ENCODE peak calls at places on chromosome 10, in six cellular contexts. One of them, this sample, is unnamed.
A peak's percentile ranks its signal among the peaks of the same experiment; 100 is the strongest.

GRCh38 chr10:94292448-94293118 is 70.2 kb downstream of the NOC3L start:
- DNase-seq in naive thymus-derived CD8-positive, alpha-beta T cell: no peak
- DNase-seq in lung microvascular endothelial cell: peak; percentile 61
- DNase-seq in glutamatergic neuron: no peak
- DNase-seq in heart left ventricle: peak; percentile 62
- DNase-seq in COR-L47: no peak
- DNase-seq in this sample: no peak

GRCh38 chr10:64170791-64171190 is 649.6 kb downstream of the REEP3 start:
- DNase-seq in naive thymus-derived CD8-positive, alpha-beta T cell: no peak
- DNase-seq in lung microvascular endothelial cell: no peak
- DNase-seq in glutamatergic neuron: no peak
- DNase-seq in heart left ventricle: peak; percentile 18
- DNase-seq in COR-L47: no peak
- DNase-seq in this sample: no peak

GRCh38 chr10:79352035-79352595 is 4.8 kb downstream of the PPIF start:
- DNase-seq in naive thymus-derived CD8-positive, alpha-beta T cell: no peak
- DNase-seq in lung microvascular endothelial cell: no peak
- DNase-seq in glutamatergic neuron: no peak
- DNase-seq in heart left ventricle: no peak
- DNase-seq in COR-L47: no peak
- DNase-seq in this sample: no peak

GRCh38 chr10:80464557-80465466 is 10.7 kb downstream of the TSPAN14 start:
- DNase-seq in naive thymus-derived CD8-positive, alpha-beta T cell: peak; percentile 30
- DNase-seq in lung microvascular endothelial cell: peak; percentile 71
- DNase-seq in glutamatergic neuron: no peak
- DNase-seq in heart left ventricle: peak; percentile 53
- DNase-seq in COR-L47: no peak
- DNase-seq in this sample: no peak

GRCh38 chr10:79347226-79347893 is at the start of gene PPIF:
- DNase-seq in naive thymus-derived CD8-positive, alpha-beta T cell: peak; percentile 93
- DNase-seq in lung microvascular endothelial cell: peak; percentile 93
- DNase-seq in glutamatergic neuron: peak; percentile 97
- DNase-seq in heart left ventricle: peak; percentile 98
- DNase-seq in COR-L47: peak; percentile 79
- DNase-seq in this sample: peak; percentile 88

GRCh38 chr10:122475130-122475529 is 13.8 kb downstream of the HTRA1 start:
- DNase-seq in naive thymus-derived CD8-positive, alpha-beta T cell: no peak
- DNase-seq in lung microvascular endothelial cell: peak; percentile 52
- DNase-seq in glutamatergic neuron: no peak
- DNase-seq in heart left ventricle: peak; percentile 88
- DNase-seq in COR-L47: no peak
- DNase-seq in this sample: no peak

GRCh38 chr10:126068357-126068756 is 172.0 kb downstream of the FANK1 start:
- DNase-seq in naive thymus-derived CD8-positive, alpha-beta T cell: no peak
- DNase-seq in lung microvascular endothelial cell: no peak
- DNase-seq in glutamatergic neuron: no peak
- DNase-seq in heart left ventricle: no peak
- DNase-seq in COR-L47: no peak
- DNase-seq in this sample: no peak

GRCh38 chr10:100186253-100186780 is 488 bp upstream of the ERLIN1 start:
- DNase-seq in naive thymus-derived CD8-positive, alpha-beta T cell: no peak
- DNase-seq in lung microvascular endothelial cell: peak; percentile 55
- DNase-seq in glutamatergic neuron: peak; percentile 34
- DNase-seq in heart left ventricle: peak; percentile 60
- DNase-seq in COR-L47: no peak
- DNase-seq in this sample: no peak

GRCh38 chr10:47350671-47351640 is 2.8 kb downstream of the RBP3 start:
- DNase-seq in naive thymus-derived CD8-positive, alpha-beta T cell: no peak
- DNase-seq in lung microvascular endothelial cell: no peak
- DNase-seq in glutamatergic neuron: no peak
- DNase-seq in heart left ventricle: no peak
- DNase-seq in COR-L47: no peak
- DNase-seq in this sample: no peak

GRCh38 chr10:118031351-118032075 is 15.2 kb downstream of the RAB11FIP2 start:
- DNase-seq in naive thymus-derived CD8-positive, alpha-beta T cell: no peak
- DNase-seq in lung microvascular endothelial cell: no peak
- DNase-seq in glutamatergic neuron: no peak
- DNase-seq in heart left ventricle: no peak
- DNase-seq in COR-L47: no peak
- DNase-seq in this sample: no peak

GRCh38 chr10:110363572-110364411 is 59.1 kb upstream of the SMNDC1 start:
- DNase-seq in naive thymus-derived CD8-positive, alpha-beta T cell: no peak
- DNase-seq in lung microvascular endothelial cell: peak; percentile 15
- DNase-seq in glutamatergic neuron: no peak
- DNase-seq in heart left ventricle: no peak
- DNase-seq in COR-L47: no peak
- DNase-seq in this sample: no peak

GRCh38 chr10:103078676-103079075 is 114.4 kb downstream of the NT5C2 start:
- DNase-seq in naive thymus-derived CD8-positive, alpha-beta T cell: no peak
- DNase-seq in lung microvascular endothelial cell: no peak
- DNase-seq in glutamatergic neuron: no peak
- DNase-seq in heart left ventricle: no peak
- DNase-seq in COR-L47: no peak
- DNase-seq in this sample: no peak

GRCh38 chr10:86362566-86363183 is 3.9 kb downstream of the GRID1 start:
- DNase-seq in naive thymus-derived CD8-positive, alpha-beta T cell: no peak
- DNase-seq in lung microvascular endothelial cell: no peak
- DNase-seq in glutamatergic neuron: peak; percentile 17
- DNase-seq in heart left ventricle: no peak
- DNase-seq in COR-L47: no peak
- DNase-seq in this sample: no peak

GRCh38 chr10:60353519-60354258 is 36.0 kb downstream of the ANK3 start:
- DNase-seq in naive thymus-derived CD8-positive, alpha-beta T cell: no peak
- DNase-seq in lung microvascular endothelial cell: no peak
- DNase-seq in glutamatergic neuron: peak; percentile 54
- DNase-seq in heart left ventricle: peak; percentile 70
- DNase-seq in COR-L47: no peak
- DNase-seq in this sample: no peak

GRCh38 chr10:71694567-71694968 is 25.0 kb downstream of the C10orf105 start:
- DNase-seq in naive thymus-derived CD8-positive, alpha-beta T cell: no peak
- DNase-seq in lung microvascular endothelial cell: peak; percentile 28
- DNase-seq in glutamatergic neuron: no peak
- DNase-seq in heart left ventricle: peak; percentile 62
- DNase-seq in COR-L47: no peak
- DNase-seq in this sample: no peak

GRCh38 chr10:60666221-60666620 is 112.1 kb upstream of the CDK1 start:
- DNase-seq in naive thymus-derived CD8-positive, alpha-beta T cell: no peak
- DNase-seq in lung microvascular endothelial cell: no peak
- DNase-seq in glutamatergic neuron: no peak
- DNase-seq in heart left ventricle: no peak
- DNase-seq in COR-L47: no peak
- DNase-seq in this sample: no peak

GRCh38 chr10:4007771-4008170 is 222.8 kb upstream of the KLF6 start:
- DNase-seq in naive thymus-derived CD8-positive, alpha-beta T cell: no peak
- DNase-seq in lung microvascular endothelial cell: no peak
- DNase-seq in glutamatergic neuron: no peak
- DNase-seq in heart left ventricle: no peak
- DNase-seq in COR-L47: no peak
- DNase-seq in this sample: no peak

GRCh38 chr10:133378251-133379096 is 588 bp upstream of the PAOX start:
- DNase-seq in naive thymus-derived CD8-positive, alpha-beta T cell: peak; percentile 48
- DNase-seq in lung microvascular endothelial cell: peak; percentile 50
- DNase-seq in glutamatergic neuron: peak; percentile 66
- DNase-seq in heart left ventricle: peak; percentile 84
- DNase-seq in COR-L47: no peak
- DNase-seq in this sample: peak; percentile 41

GRCh38 chr10:72275351-72276012 is 1.8 kb downstream of the DDIT4 start:
- DNase-seq in naive thymus-derived CD8-positive, alpha-beta T cell: no peak
- DNase-seq in lung microvascular endothelial cell: peak; percentile 19
- DNase-seq in glutamatergic neuron: peak; percentile 55
- DNase-seq in heart left ventricle: no peak
- DNase-seq in COR-L47: no peak
- DNase-seq in this sample: no peak

GRCh38 chr10:116593139-116593740 is 2.5 kb downstream of the PNLIPRP1 start:
- DNase-seq in naive thymus-derived CD8-positive, alpha-beta T cell: no peak
- DNase-seq in lung microvascular endothelial cell: no peak
- DNase-seq in glutamatergic neuron: no peak
- DNase-seq in heart left ventricle: no peak
- DNase-seq in COR-L47: no peak
- DNase-seq in this sample: no peak

GRCh38 chr10:24983946-24984345 is 31.5 kb upstream of the PRTFDC1 start:
- DNase-seq in naive thymus-derived CD8-positive, alpha-beta T cell: no peak
- DNase-seq in lung microvascular endothelial cell: no peak
- DNase-seq in glutamatergic neuron: no peak
- DNase-seq in heart left ventricle: no peak
- DNase-seq in COR-L47: no peak
- DNase-seq in this sample: no peak

GRCh38 chr10:88707429-88708110 is 1.5 kb downstream of the LIPK start:
- DNase-seq in naive thymus-derived CD8-positive, alpha-beta T cell: no peak
- DNase-seq in lung microvascular endothelial cell: peak; percentile 52
- DNase-seq in glutamatergic neuron: no peak
- DNase-seq in heart left ventricle: no peak
- DNase-seq in COR-L47: no peak
- DNase-seq in this sample: no peak

GRCh38 chr10:11832042-11832441 is 8.9 kb downstream of the PROSER2 start:
- DNase-seq in naive thymus-derived CD8-positive, alpha-beta T cell: no peak
- DNase-seq in lung microvascular endothelial cell: no peak
- DNase-seq in glutamatergic neuron: no peak
- DNase-seq in heart left ventricle: no peak
- DNase-seq in COR-L47: no peak
- DNase-seq in this sample: no peak

GRCh38 chr10:52778511-52779392 is 6.2 kb upstream of the MBL2 start:
- DNase-seq in naive thymus-derived CD8-positive, alpha-beta T cell: no peak
- DNase-seq in lung microvascular endothelial cell: peak; percentile 30
- DNase-seq in glutamatergic neuron: peak; percentile 31
- DNase-seq in heart left ventricle: no peak
- DNase-seq in COR-L47: no peak
- DNase-seq in this sample: no peak

GRCh38 chr10:78044179-78044578 is 10.5 kb downstream of the RPS24 start:
- DNase-seq in naive thymus-derived CD8-positive, alpha-beta T cell: no peak
- DNase-seq in lung microvascular endothelial cell: no peak
- DNase-seq in glutamatergic neuron: no peak
- DNase-seq in heart left ventricle: no peak
- DNase-seq in COR-L47: no peak
- DNase-seq in this sample: no peak

GRCh38 chr10:119284679-119285096 is 77.3 kb downstream of the GRK5 start:
- DNase-seq in naive thymus-derived CD8-positive, alpha-beta T cell: no peak
- DNase-seq in lung microvascular endothelial cell: no peak
- DNase-seq in glutamatergic neuron: no peak
- DNase-seq in heart left ventricle: peak; percentile 55
- DNase-seq in COR-L47: no peak
- DNase-seq in this sample: no peak

GRCh38 chr10:8350250-8350967 is 295.9 kb downstream of the GATA3 start:
- DNase-seq in naive thymus-derived CD8-positive, alpha-beta T cell: no peak
- DNase-seq in lung microvascular endothelial cell: no peak
- DNase-seq in glutamatergic neuron: no peak
- DNase-seq in heart left ventricle: no peak
- DNase-seq in COR-L47: no peak
- DNase-seq in this sample: no peak

GRCh38 chr10:74799840-74800239 is 26.6 kb upstream of the KAT6B start:
- DNase-seq in naive thymus-derived CD8-positive, alpha-beta T cell: no peak
- DNase-seq in lung microvascular endothelial cell: peak; percentile 96
- DNase-seq in glutamatergic neuron: no peak
- DNase-seq in heart left ventricle: no peak
- DNase-seq in COR-L47: no peak
- DNase-seq in this sample: no peak

GRCh38 chr10:18159596-18159995 is 19.4 kb downstream of the CACNB2 start:
- DNase-seq in naive thymus-derived CD8-positive, alpha-beta T cell: no peak
- DNase-seq in lung microvascular endothelial cell: no peak
- DNase-seq in glutamatergic neuron: no peak
- DNase-seq in heart left ventricle: no peak
- DNase-seq in COR-L47: no peak
- DNase-seq in this sample: no peak

GRCh38 chr10:43390791-43391190 is 18.2 kb downstream of the HNRNPF start:
- DNase-seq in naive thymus-derived CD8-positive, alpha-beta T cell: no peak
- DNase-seq in lung microvascular endothelial cell: peak; percentile 61
- DNase-seq in glutamatergic neuron: no peak
- DNase-seq in heart left ventricle: no peak
- DNase-seq in COR-L47: no peak
- DNase-seq in this sample: peak; percentile 35